ENCODE peak calls at places on chromosomes 7 and 10, in eight cellular contexts. Z is A549, J is stomach, T is heart right ventricle, F is cardiac muscle cell, C is PC-9, S is sigmoid colon, B is GM12878. X is an unnamed sample.

GRCh38 chr7:41538810-41539724 is 163.8 kb downstream of the INHBA start:
- DNase-seq in B (no peak), Z (no peak), J (no peak), F (peak; percentile 30), C (no peak), T (no peak), S (no peak), X (no peak)

GRCh38 chr7:2701832-2702593 is 14.0 kb downstream of the AMZ1 start:
- DNase-seq in C (no peak), S (peak; percentile 84), J (no peak), T (peak; percentile 38), B (no peak), F (peak; percentile 42), Z (no peak), X (no peak)

GRCh38 chr7:107043916-107044346 is 574 bp upstream of the PRKAR2B start:
- DNase-seq in J (no peak), B (no peak), Z (peak; percentile 16), T (no peak), F (no peak), C (no peak), S (no peak), X (no peak)

GRCh38 chr7:27693794-27694193 is 31.1 kb upstream of the HIBADH start:
- DNase-seq in Z (no peak), J (no peak), S (no peak), F (no peak), C (no peak), B (no peak), T (no peak), X (no peak)

GRCh38 chr10:77508076-77508475 is 129.5 kb downstream of the KCNMA1 start:
- DNase-seq in Z (no peak), S (no peak), B (no peak), F (no peak), J (no peak), C (no peak), T (no peak), X (no peak)

GRCh38 chr10:97991875-97992274 is 38.5 kb downstream of the CRTAC1 start:
- DNase-seq in T (no peak), J (no peak), F (peak; percentile 48), Z (peak; percentile 13), C (no peak), B (no peak), S (no peak), X (no peak)

GRCh38 chr7:33534830-33535229 is 370.5 kb upstream of the BMPER start:
- DNase-seq in J (no peak), T (no peak), B (no peak), C (no peak), S (no peak), F (peak; percentile 68), Z (no peak), X (no peak)

GRCh38 chr7:43763183-43763582 is 4.7 kb downstream of the BLVRA start:
- DNase-seq in C (no peak), Z (no peak), T (no peak), S (no peak), J (no peak), F (no peak), B (no peak), X (no peak)

GRCh38 chr10:4698075-4698474 is 127.9 kb upstream of the AKR1E2 start:
- DNase-seq in Z (no peak), F (peak; percentile 72), S (no peak), T (no peak), B (no peak), C (no peak), J (no peak), X (no peak)

GRCh38 chr7:32074787-32075570 is 4.8 kb upstream of the PDE1C start:
- DNase-seq in S (no peak), F (no peak), C (no peak), B (no peak), T (no peak), Z (no peak), J (no peak), X (no peak)

GRCh38 chr7:98251251-98251843 is 685 bp downstream of the TECPR1 start:
- DNase-seq in F (no peak), T (no peak), J (peak; percentile 78), C (no peak), S (no peak), B (no peak), Z (no peak), X (no peak)

GRCh38 chr7:2444476-2444875 is 31.7 kb downstream of the GRIFIN start:
- DNase-seq in Z (no peak), J (no peak), F (peak; percentile 70), B (no peak), S (peak; percentile 74), C (no peak), T (no peak), X (no peak)

GRCh38 chr7:27167170-27167505 is 1.8 kb upstream of the HOXA9 start:
- DNase-seq in C (no peak), F (no peak), Z (no peak), T (no peak), J (no peak), B (no peak), S (peak; percentile 77), X (no peak)

GRCh38 chr10:4567637-4568036 is 258.4 kb upstream of the AKR1E2 start:
- DNase-seq in F (no peak), J (no peak), C (no peak), B (no peak), T (no peak), Z (no peak), S (no peak), X (no peak)

GRCh38 chr7:47035522-47035921 is 546.4 kb downstream of the TNS3 start:
- DNase-seq in Z (no peak), S (no peak), B (no peak), C (no peak), F (no peak), T (no peak), J (no peak), X (no peak)

GRCh38 chr10:4101918-4102654 is 317.1 kb upstream of the KLF6 start:
- DNase-seq in T (no peak), J (no peak), B (peak; percentile 12), F (no peak), Z (no peak), C (no peak), S (no peak), X (no peak)

GRCh38 chr10:79930267-79930666 is 18.6 kb downstream of the SFTPD start:
- DNase-seq in T (no peak), S (no peak), B (no peak), J (no peak), Z (no peak), C (no peak), F (no peak), X (no peak)

GRCh38 chr10:123140983-123141390 is 5.2 kb downstream of the HMX3 start:
- DNase-seq in J (no peak), F (no peak), C (no peak), B (no peak), T (no peak), Z (no peak), S (peak; percentile 52), X (no peak)

GRCh38 chr7:101586078-101586941 is 42.8 kb downstream of the MYL10 start:
- DNase-seq in Z (no peak), B (no peak), F (no peak), C (no peak), S (peak; percentile 24), J (peak; percentile 21), T (no peak), X (peak; percentile 27)

DNA sequence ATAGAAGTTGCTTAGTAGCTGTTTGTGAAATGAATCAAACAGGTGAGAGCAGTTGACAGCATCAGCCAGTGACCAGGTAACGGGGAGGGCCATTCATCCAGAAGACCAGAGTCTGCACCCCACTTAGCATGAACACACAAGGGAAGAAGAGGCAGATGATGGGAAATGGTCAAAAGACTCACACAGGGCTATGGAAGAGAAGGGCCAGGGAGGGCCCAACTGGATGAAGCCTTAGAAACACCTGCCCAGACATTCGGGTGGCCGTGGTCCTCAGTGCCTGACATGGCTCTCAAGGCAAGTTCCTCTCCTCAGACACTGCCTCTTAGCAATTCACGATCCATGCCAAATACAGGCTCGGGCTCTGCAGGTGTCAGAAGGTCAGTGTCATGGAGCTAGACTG is 354.1 kb downstream of the TCERG1L start:
- DNase-seq in Z (no peak), S (no peak), T (no peak), B (no peak), J (no peak), F (no peak), C (no peak), X (no peak)
- H3K9me3 ChIP-seq in Z (no peaks in the 10 kb centered on the region), S (no peaks in the 10 kb centered on the region), T (no peaks in the 10 kb centered on the region), B (no peaks in the 10 kb centered on the region), J (no peaks in the 10 kb centered on the region), F (no peaks in the 10 kb centered on the region), C (no peaks in the 10 kb centered on the region), X (no peaks in the 10 kb centered on the region)

DNA sequence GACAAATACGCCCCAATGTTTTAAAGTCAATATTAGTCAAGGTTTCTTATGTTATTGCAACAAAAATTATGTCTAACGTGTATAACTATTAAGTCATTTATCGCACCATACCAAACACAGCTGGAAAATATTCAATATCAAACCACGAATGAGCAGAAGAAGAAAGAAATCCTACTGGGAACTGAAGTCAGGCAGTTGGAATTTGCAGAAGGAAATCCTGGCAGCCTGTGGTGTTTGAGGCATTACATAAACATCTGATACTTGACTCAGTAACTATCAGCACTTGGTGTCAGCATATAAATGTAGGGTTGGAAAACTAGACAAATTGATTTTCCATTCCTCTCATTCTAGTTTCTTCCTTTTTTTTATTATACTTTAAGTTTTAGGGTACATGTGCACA is 83.4 kb upstream of the NUPR2 start:
- DNase-seq in F (no peak), B (no peak), J (no peak), T (no peak), Z (no peak), S (no peak), C (no peak), X (no peak)
- H3K9me3 ChIP-seq in F (no peaks in the 10 kb centered on the region), B (no peaks in the 10 kb centered on the region), J (peaks cover 12% of the 10 kb centered on the region), T (no peaks in the 10 kb centered on the region), Z (peaks cover 3% of the 10 kb centered on the region), S (no peaks in the 10 kb centered on the region), C (peaks cover 23% of the 10 kb centered on the region), X (no peaks in the 10 kb centered on the region)

GRCh38 chr10:133614830-133615580 is 11.6 kb downstream of the FRG2B start:
- DNase-seq in J (no peak), T (no peak), F (no peak), S (no peak), Z (no peak), B (no peak), C (no peak), X (no peak)

GRCh38 chr10:133617196-133617595 is 9.4 kb downstream of the FRG2B start:
- DNase-seq in T (no peak), Z (no peak), J (no peak), F (no peak), C (no peak), B (no peak), S (no peak), X (no peak)

GRCh38 chr10:133616371-133617130 is 10.0 kb downstream of the FRG2B start:
- DNase-seq in J (peak; percentile 58), C (no peak), Z (no peak), T (no peak), B (no peak), S (no peak), F (no peak), X (no peak)

GRCh38 chr10:133611079-133611478 is 15.5 kb downstream of the FRG2B start:
- DNase-seq in S (no peak), C (no peak), F (no peak), T (no peak), J (no peak), B (no peak), Z (no peak), X (no peak)

GRCh38 chr10:133613699-133614098 is 12.9 kb downstream of the FRG2B start:
- DNase-seq in J (no peak), T (no peak), C (no peak), B (no peak), S (no peak), Z (no peak), F (no peak), X (no peak)
- H3K9me3 ChIP-seq in J (no peaks in the 10 kb centered on the region), T (no peaks in the 10 kb centered on the region), C (no peaks in the 10 kb centered on the region), B (no peaks in the 10 kb centered on the region), S (no peaks in the 10 kb centered on the region), Z (no peaks in the 10 kb centered on the region), F (no peaks in the 10 kb centered on the region), X (no peaks in the 10 kb centered on the region)

GRCh38 chr7:63867127-63867526 is 131.5 kb upstream of the ZNF722 start:
- DNase-seq in C (no peak), S (no peak), B (no peak), Z (no peak), J (no peak), F (no peak), T (no peak), X (no peak)
- H3K9me3 ChIP-seq in C (peaks cover 12% of the 10 kb centered on the region), S (peaks cover 21% of the 10 kb centered on the region), B (no peaks in the 10 kb centered on the region), Z (peaks cover 19% of the 10 kb centered on the region), J (peaks cover 85% of the 10 kb centered on the region), F (no peaks in the 10 kb centered on the region), T (no peaks in the 10 kb centered on the region), X (peaks cover 9% of the 10 kb centered on the region)

X was measured in RWPE2.